ENCODE peak calls at places on chromosomes 11 and 22, in four cellular contexts. E, U, S and X are unnamed samples.
A peak's percentile ranks its signal among the peaks of the same experiment; 100 is the strongest.

GRCh38 chr11:127000291-127000968 is at the start of gene KIRREL3:
- DNase-seq in E (peak; percentile 54), U (no peak), S (no peak), X (no peak)

GRCh38 chr11:31651208-31651607 is 141.6 kb downstream of the ELP4 start:
- DNase-seq in E (no peak), U (no peak), S (no peak), X (no peak)

GRCh38 chr11:73759520-73760065 is 1.3 kb downstream of the RAB6A start:
- DNase-seq in E (no peak), U (no peak), S (peak; percentile 60), X (no peak)

GRCh38 chr11:64233913-64234839 is at the start of gene VEGFB:
- DNase-seq in E (peak; percentile 75), U (peak; percentile 63), S (peak; percentile 48), X (peak; percentile 87)

GRCh38 chr11:46912526-46913150 is 5.7 kb downstream of the LRP4 start:
- DNase-seq in E (peak; percentile 77), U (no peak), S (no peak), X (no peak)

GRCh38 chr11:109819410-109819809 is 273.8 kb upstream of the ZC3H12C start:
- DNase-seq in E (no peak), U (no peak), S (no peak), X (no peak)

GRCh38 chr22:20904008-20904979 is 12.9 kb upstream of the CRKL start:
- DNase-seq in E (no peak), U (no peak), S (no peak), X (peak; percentile 27)

GRCh38 chr22:22450343-22450839 is 58.2 kb downstream of the ZNF280B start:
- DNase-seq in E (no peak), U (peak; percentile 61), S (no peak), X (no peak)

GRCh38 chr11:69309800-69310280 is 15.9 kb downstream of the MYEOV start:
- DNase-seq in E (no peak), U (no peak), S (no peak), X (no peak)

GRCh38 chr22:28648792-28649191 is 30.8 kb downstream of the TTC28 start:
- DNase-seq in E (no peak), U (no peak), S (no peak), X (no peak)

GRCh38 chr11:114257621-114258558 is 38.3 kb upstream of the NNMT start:
- DNase-seq in E (peak; percentile 60), U (no peak), S (peak; percentile 42), X (no peak)

GRCh38 chr11:34405079-34405858 is 33.5 kb upstream of the CAT start:
- DNase-seq in E (no peak), U (no peak), S (no peak), X (no peak)

GRCh38 chr11:67441731-67442401 is 1.4 kb downstream of the CORO1B start:
- DNase-seq in E (no peak), U (no peak), S (no peak), X (no peak)

GRCh38 chr11:14422814-14423182 is 63.8 kb upstream of the RRAS2 start:
- DNase-seq in E (no peak), U (no peak), S (no peak), X (no peak)

GRCh38 chr22:20573830-20574615 is 66.6 kb downstream of the MED15 start:
- DNase-seq in E (no peak), U (no peak), S (no peak), X (no peak)

GRCh38 chr11:44351898-44352498 is 42.1 kb upstream of the ALX4 start:
- DNase-seq in E (no peak), U (no peak), S (no peak), X (no peak)

GRCh38 chr22:47284360-47284759 is 521.9 kb downstream of the TBC1D22A start:
- DNase-seq in E (no peak), U (no peak), S (no peak), X (no peak)

GRCh38 chr11:1027483-1028290 is 8.8 kb downstream of the MUC6 start:
- DNase-seq in E (no peak), U (no peak), S (no peak), X (no peak)

GRCh38 chr11:66326261-66327111 is 9.6 kb upstream of the CD248 start:
- DNase-seq in E (peak; percentile 52), U (no peak), S (no peak), X (peak; percentile 38)

GRCh38 chr11:86151188-86152005 is 82.5 kb upstream of the PICALM start:
- DNase-seq in E (no peak), U (peak; percentile 26), S (peak; percentile 68), X (peak; percentile 67)

GRCh38 chr11:3155216-3155615 is 9.9 kb downstream of the OSBPL5 start:
- DNase-seq in E (no peak), U (no peak), S (no peak), X (no peak)

GRCh38 chr11:45333023-45333422 is 46.9 kb upstream of the SYT13 start:
- DNase-seq in E (no peak), U (no peak), S (peak; percentile 21), X (no peak)

DNA sequence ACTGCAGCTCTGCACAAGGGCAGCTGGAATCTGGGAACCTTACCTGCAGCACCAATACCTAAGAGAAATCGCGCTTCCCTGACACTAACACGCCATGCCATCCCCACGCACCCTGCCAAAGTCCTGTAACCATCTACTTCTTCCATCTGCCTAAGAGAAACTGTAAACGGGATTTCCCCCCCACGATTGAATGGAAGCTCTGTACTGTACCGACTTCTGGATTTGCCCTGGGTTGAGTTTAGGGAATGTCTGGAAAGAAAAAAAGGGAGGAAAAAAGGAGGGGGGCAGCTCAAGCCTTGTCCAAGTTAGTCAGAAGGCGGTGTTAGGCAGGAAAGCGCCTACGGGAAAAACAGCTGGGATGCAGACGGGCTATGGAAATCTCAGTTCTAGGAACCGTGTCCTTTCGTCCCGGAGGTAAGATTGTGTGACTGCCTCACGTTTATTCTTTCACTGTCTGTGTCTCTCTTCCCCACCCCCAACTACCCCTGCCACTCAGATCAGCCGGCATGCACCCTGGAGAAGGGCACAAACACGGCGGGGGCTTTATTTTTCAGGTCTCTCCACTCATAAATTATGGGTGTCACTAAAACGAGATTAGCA is 125.5 kb upstream of the C11orf58 start:
- DNase-seq in E (no peak), U (no peak), S (peak; percentile 8), X (no peak)
- TF ChIP-seq EZH2 in E (peak; percentile 92), U (no peak), S (peak; percentile 37), X (no peak)

GRCh38 chr11:12121504-12121903 is 11.1 kb downstream of the MICAL2 start:
- DNase-seq in E (no peak), U (no peak), S (no peak), X (no peak)

GRCh38 chr11:12121011-12121410 is 10.6 kb downstream of the MICAL2 start:
- DNase-seq in E (no peak), U (no peak), S (no peak), X (no peak)

GRCh38 chr11:12120031-12121008 is 9.9 kb downstream of the MICAL2 start:
- DNase-seq in E (no peak), U (no peak), S (no peak), X (no peak)

GRCh38 chr11:12118940-12119339 is 8.6 kb downstream of the MICAL2 start:
- DNase-seq in E (no peak), U (no peak), S (no peak), X (no peak)

DNA sequence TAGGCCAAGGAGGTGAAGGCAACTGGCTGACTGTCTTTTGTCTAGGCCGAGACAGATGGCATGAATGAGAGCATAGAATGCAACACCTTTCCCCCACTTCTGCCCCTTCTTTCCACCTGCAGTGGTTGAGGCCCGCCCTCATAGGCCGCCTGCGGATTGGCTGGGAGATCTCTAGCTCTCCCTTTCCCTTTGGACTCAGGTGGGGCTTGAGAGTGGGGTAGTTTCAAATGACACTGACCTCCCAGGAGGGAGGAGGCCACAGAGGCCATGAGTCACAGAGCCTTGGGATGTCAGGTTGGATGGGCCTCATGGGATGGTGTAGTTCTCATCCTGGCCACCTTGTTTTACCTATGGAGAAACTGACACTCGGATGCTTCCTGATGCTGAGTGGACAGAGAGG is 9.1 kb downstream of the MICAL2 start:
- DNase-seq in E (no peak), U (no peak), S (no peak), X (peak; percentile 73)
- H3K79me2 ChIP-seq in E (no peaks in the 10 kb centered on the region), U (no peaks in the 10 kb centered on the region), S (peaks cover 90% of the 10 kb centered on the region), X (peaks cover 72% of the 10 kb centered on the region)

GRCh38 chr11:6319001-6319878 is 1.1 kb downstream of the CAVIN3 start:
- DNase-seq in E (peak; percentile 73), U (no peak), S (peak; percentile 60), X (peak; percentile 29)
- H3K4me3 ChIP-seq in E (peak overlapping the region; percentile 61), U (no peak overlapping the region), S (peak overlapping the region; percentile 76), X (peak overlapping the region; percentile 46)

DNA sequence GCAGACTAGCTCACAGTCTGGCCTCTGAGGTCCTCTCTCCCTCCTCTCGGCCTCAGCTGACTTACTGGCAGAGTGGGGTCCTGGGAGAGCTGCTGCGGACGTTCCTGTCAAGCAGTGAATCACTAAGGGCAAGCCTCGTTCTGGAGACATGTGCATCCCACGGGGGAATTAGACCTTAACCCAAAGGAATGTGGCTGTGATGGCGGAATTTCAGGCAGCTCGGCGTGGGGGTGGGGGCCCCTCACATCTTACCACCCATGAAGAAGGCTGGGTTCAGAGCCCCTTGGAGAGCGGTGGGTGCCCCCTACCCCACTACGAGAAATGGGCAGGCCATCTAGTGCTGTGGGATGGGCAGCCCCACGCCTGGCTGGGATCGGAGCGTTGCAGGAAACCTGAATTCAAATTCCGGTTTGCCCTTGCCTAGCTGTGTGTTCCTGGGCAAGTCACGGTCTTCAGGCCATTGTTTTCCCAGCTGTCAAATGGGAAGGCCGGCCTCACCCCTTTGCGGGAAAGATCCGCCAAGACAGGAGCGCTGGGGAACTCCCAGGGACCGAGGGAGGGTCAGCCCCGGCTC is 559 bp downstream of the LRRC32 start:
- DNase-seq in E (no peak), U (no peak), S (peak; percentile 77), X (no peak)
- TF ChIP-seq EZH2 in E (no peak), U (no peak), S (no peak), X (no peak)

GRCh38 chr11:128741511-128741910 is 47.6 kb downstream of the FLI1 start:
- DNase-seq in E (no peak), U (no peak), S (no peak), X (no peak)

GRCh38 chr11:128738942-128739341 is 45.1 kb downstream of the FLI1 start:
- DNase-seq in E (no peak), U (peak; percentile 67), S (no peak), X (no peak)

GRCh38 chr11:128745296-128746183 is 51.7 kb downstream of the FLI1 start:
- DNase-seq in E (no peak), U (no peak), S (peak; percentile 53), X (no peak)

GRCh38 chr11:128739589-128739988 is 45.7 kb downstream of the FLI1 start:
- DNase-seq in E (no peak), U (no peak), S (no peak), X (no peak)

DNA sequence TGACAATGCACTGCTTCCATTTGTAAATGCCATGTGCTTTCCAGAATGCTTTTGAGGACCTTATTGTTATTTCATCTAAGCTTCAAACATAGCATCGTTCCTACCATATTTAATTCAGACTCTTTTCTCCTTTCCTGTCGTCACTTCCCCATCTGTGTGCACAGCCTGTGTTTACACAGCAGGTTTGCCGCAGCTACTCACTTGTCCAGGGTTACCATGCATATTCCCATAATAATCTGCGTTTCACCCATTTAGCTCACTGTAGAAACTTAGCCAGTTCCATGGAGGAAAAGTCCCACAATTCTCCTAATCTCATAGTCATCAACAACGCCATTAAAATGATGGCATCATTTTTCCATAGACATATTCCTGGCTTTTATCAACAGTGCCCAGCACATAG is 48.1 kb downstream of the FLI1 start:
- DNase-seq in E (no peak), U (no peak), S (no peak), X (no peak)
- H3K79me2 ChIP-seq in E (no peaks in the 10 kb centered on the region), U (peaks cover 99% of the 10 kb centered on the region), S (peaks cover 95% of the 10 kb centered on the region), X (no peaks in the 10 kb centered on the region)